ENCODE peak calls at places on chromosomes 3 and 15, in six cellular contexts. O, M, D, C, P and N are unnamed samples.

GRCh38 chr3:45552773-45553371 is 41.7 kb upstream of the LIMD1 start:
- DNase-seq in P (no peak), M (no peak), C (no peak), D (no peak), O (no peak), N (no peak)

GRCh38 chr3:164524201-164524600 is 554.1 kb downstream of the SI start:
- DNase-seq in O (no peak), M (no peak), D (no peak), C (no peak), P (no peak), N (no peak)

GRCh38 chr3:18902081-18902793 is 246.1 kb upstream of the KCNH8 start:
- DNase-seq in C (no peak), O (no peak), P (no peak), D (no peak), M (no peak), N (no peak)

GRCh38 chr15:57422113-57422754 is 45.9 kb downstream of the CGNL1 start:
- DNase-seq in O (no peak), D (no peak), M (no peak), P (peak; percentile 53), C (peak; percentile 86), N (no peak)

GRCh38 chr3:101624857-101625256 is 50.9 kb downstream of the PCNP start:
- DNase-seq in C (no peak), M (no peak), D (no peak), P (no peak), O (no peak), N (no peak)

GRCh38 chr15:77030042-77030927 is 35.4 kb downstream of the PSTPIP1 start:
- DNase-seq in M (peak; percentile 24), C (peak; percentile 95), P (no peak), O (no peak), D (no peak), N (no peak)

GRCh38 chr3:141094851-141095545 is 43.9 kb downstream of the SPSB4 start:
- DNase-seq in M (peak; percentile 91), P (peak; percentile 40), C (peak; percentile 92), O (no peak), D (no peak), N (no peak)

GRCh38 chr15:28098766-28099554 is at the start of gene OCA2:
- DNase-seq in C (peak; percentile 89), D (no peak), O (no peak), P (no peak), M (peak; percentile 54), N (peak; percentile 60)

GRCh38 chr15:96428742-96429141 is 98.2 kb downstream of the NR2F2 start:
- DNase-seq in D (peak; percentile 17), M (peak; percentile 36), P (peak; percentile 97), O (no peak), C (no peak), N (peak; percentile 86)

GRCh38 chr3:102180291-102180931 is 254.4 kb upstream of the ZPLD1 start:
- DNase-seq in C (no peak), D (no peak), O (no peak), P (peak; percentile 78), M (no peak), N (peak; percentile 35)

GRCh38 chr15:57235186-57235585 is 141.1 kb upstream of the CGNL1 start:
- DNase-seq in D (no peak), C (no peak), O (no peak), M (no peak), P (no peak), N (no peak)

GRCh38 chr15:52150878-52151277 is 38.3 kb upstream of the BCL2L10 start:
- DNase-seq in C (no peak), O (no peak), D (no peak), M (no peak), P (no peak), N (no peak)

GRCh38 chr3:129629011-129629410 is 22.5 kb upstream of the PLXND1 start:
- DNase-seq in M (no peak), P (no peak), C (peak; percentile 77), D (no peak), O (no peak), N (no peak)

GRCh38 chr3:129627350-129628168 is 21.1 kb upstream of the PLXND1 start:
- DNase-seq in P (peak; percentile 91), C (peak; percentile 96), D (peak; percentile 55), O (peak; percentile 36), M (peak; percentile 81), N (no peak)

GRCh38 chr3:129628169-129628522 is 21.7 kb upstream of the PLXND1 start:
- DNase-seq in O (no peak), D (no peak), M (no peak), P (peak; percentile 74), C (no peak), N (no peak)

GRCh38 chr3:129625071-129625874 is 18.8 kb upstream of the PLXND1 start:
- DNase-seq in D (no peak), C (peak; percentile 86), P (no peak), O (no peak), M (no peak), N (no peak)

GRCh38 chr3:129626744-129627349 is 20.4 kb upstream of the PLXND1 start:
- DNase-seq in M (peak; percentile 98), P (peak; percentile 77), C (peak; percentile 99), D (no peak), O (no peak), N (no peak)
- TF ChIP-seq CTCF in M (no peak), P (no peak), C (no peak), D (no peak), O (no peak), N (peak; percentile 14)

GRCh38 chr15:75178938-75179772 is 22.5 kb upstream of the C15orf39 start:
- DNase-seq in O (no peak), C (peak; percentile 11), D (no peak), P (no peak), M (no peak), N (no peak)
- H3K4me3 ChIP-seq in O (no peak overlapping the region), C (no peak overlapping the region), D (no peak overlapping the region), P (no peak overlapping the region), M (no peak overlapping the region), N (peak overlapping the region; percentile 12)

DNA sequence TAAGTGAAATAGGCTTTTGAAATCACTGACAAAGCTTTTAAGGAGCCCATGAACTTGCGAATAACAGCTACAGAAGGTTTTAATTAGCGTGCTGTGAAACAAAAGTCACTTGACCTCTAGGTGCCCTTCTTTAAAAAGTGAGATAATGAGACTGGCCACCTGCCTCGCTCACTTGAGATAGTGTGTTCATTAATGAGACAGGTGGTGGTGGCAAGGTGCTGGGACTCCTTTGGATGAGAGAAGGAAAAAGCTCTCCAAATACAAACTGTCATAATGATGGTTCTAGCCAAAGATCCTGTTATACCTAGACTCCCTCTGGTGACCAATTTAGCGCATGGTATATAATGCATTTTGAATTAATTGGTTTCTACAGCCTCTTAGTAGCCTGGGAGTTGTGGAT is 22.7 kb upstream of the IREB2 start:
- DNase-seq in M (no peak), P (peak; percentile 23), C (peak; percentile 71), O (no peak), D (no peak), N (no peak)
- TF ChIP-seq CTCF in M (no peak), P (peak; percentile 34), C (peak; percentile 43), O (peak; percentile 8), D (no peak), N (peak; percentile 60)

GRCh38 chr15:41258706-41259471 is 27.8 kb downstream of the CHP1 start:
- DNase-seq in M (no peak), P (peak; percentile 81), O (no peak), C (peak; percentile 39), D (no peak), N (no peak)
- H3K4me3 ChIP-seq in M (no peak overlapping the region), P (no peak overlapping the region), O (no peak overlapping the region), C (no peak overlapping the region), D (no peak overlapping the region), N (no peak overlapping the region)

DNA sequence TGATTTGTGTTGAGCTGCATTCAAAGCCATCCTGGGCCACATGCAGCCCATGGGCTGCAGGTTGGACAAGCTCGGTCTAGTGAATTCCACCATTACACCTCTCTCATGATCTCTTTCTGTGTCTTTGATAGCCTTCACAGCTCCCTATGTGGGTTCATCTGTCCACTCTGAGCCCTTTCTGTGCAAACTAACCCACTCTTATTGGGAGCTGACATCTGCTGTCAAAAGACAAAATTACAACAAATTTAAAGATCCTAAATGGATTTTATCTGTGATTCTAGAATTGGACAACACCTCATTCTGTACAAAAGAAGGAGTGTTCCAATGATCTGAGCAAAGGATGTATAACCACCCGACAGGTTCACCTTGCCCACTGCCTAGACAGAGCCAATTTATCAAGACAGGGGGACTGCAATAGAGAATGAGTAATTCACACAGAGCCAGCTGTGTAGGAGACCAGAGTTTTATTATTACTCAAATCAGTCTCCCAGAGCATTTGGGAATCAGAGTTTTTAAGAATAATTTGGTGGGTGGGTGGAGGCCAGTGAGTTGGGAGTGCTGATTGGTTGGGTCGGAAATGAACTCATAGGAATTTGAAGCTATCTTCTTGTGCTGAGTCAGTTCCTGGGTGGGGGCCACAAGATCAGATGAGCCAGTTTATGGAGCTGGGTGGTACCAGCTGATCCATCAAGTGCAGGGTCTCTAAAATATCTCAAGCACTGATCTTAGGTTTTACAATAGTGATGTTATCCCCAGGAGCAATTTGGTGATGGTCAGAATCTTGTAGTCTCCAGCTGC is 2.6 kb upstream of the XYLB start:
- DNase-seq in O (no peak), M (no peak), D (no peak), P (peak; percentile 14), C (no peak), N (no peak)
- TF ChIP-seq CTCF in O (no peak), M (no peak), D (peak; percentile 18), P (peak; percentile 8), C (peak; percentile 23), N (no peak)

DNA sequence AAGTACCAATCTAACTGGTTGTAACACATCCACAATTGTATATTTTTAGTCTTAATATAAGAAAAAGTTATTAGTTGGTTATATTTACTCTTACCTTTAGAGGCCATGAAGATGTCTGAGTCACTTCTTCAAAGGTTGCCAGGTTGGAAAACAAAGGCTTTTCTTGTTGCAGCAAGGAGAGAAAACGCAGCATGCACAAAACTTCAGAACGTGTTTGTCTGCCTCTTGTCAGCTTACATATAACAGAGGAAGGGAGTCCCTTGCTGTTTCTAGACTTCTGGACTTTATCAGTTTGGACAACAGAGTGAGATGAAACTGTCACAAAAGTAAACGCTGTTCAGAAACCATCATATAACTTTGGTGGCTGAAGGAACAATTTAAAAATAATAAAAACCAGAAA is at the start of gene PLSCR5:
- DNase-seq in C (no peak), P (no peak), D (no peak), O (no peak), M (no peak), N (no peak)
- H3K4me3 ChIP-seq in C (no peak within 1 kb of the TSS), P (no peak within 1 kb of the TSS), D (no peak within 1 kb of the TSS), O (no peak within 1 kb of the TSS), M (no peak within 1 kb of the TSS), N (no peak within 1 kb of the TSS)

DNA sequence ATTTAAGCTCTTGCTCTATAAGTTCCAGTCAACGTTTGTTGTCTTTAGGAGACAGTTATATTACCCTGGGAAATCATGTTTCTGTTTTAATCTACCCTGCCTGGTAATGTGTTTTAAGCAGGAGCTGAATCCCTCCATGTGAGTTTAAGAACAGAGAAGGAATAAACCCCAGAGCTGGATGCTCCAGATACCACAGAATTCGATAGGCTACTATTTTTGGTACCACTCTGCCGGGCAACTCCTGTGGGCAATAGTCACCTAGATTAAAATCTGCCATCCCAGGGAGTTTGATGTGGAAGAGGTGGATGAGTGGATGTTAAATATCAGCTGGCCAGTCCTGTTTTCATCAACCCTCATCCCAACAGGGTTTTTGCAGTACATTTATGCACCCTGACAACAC is 20.4 kb downstream of the NUDT16 start:
- DNase-seq in O (no peak), D (no peak), P (no peak), C (no peak), M (no peak), N (no peak)
- TF ChIP-seq CTCF in O (no peak), D (no peak), P (no peak), C (no peak), M (no peak), N (no peak)